ENCODE peak calls at places on chromosomes 13 and 19, in seven cellular contexts. U is stimulated activated naive CD8-positive, alpha-beta T cell treated with anti-CD3 and anti-CD28 coated beads, Interleukin-15, Interleukin-2, amounts not matched to agents 100 U/mL and 50 U/mL, for 24 hours; Z is HuH-7.5; W is A549; P is SHP77; F is HuH-7; G is T-cell. C is an unnamed sample.

GRCh38 chr19:40762754-40763153 is 11.8 kb downstream of the SNRPA start:
- DNase-seq in U (peak), Z (no peak), W (no peak), P (no peak), F (no peak), G (no peak), C (no peak)

GRCh38 chr19:49150106-49150943 is 4.9 kb downstream of the HRC start:
- DNase-seq in U (peak), Z (peak), W (peak), P (peak), F (peak), G (no peak), C (no peak)

GRCh38 chr13:45768668-45769067 is 66.5 kb downstream of the CBY2 start:
- DNase-seq in U (no peak), Z (no peak), W (no peak), P (no peak), F (no peak), G (no peak), C (no peak)

GRCh38 chr13:27601771-27602170 is 18.6 kb downstream of the LNX2 start:
- DNase-seq in U (no peak), Z (no peak), W (no peak), P (no peak), F (no peak), G (no peak), C (no peak)

GRCh38 chr19:23547816-23548430 is 139.1 kb downstream of the ZNF675 start:
- DNase-seq in U (no peak), Z (no peak), W (no peak), P (no peak), F (no peak), G (no peak), C (no peak)

GRCh38 chr19:1826557-1827521 is 14.8 kb upstream of the ATP8B3 start:
- DNase-seq in U (no peak), Z (no peak), W (peak), P (no peak), F (no peak), G (no peak), C (no peak)

GRCh38 chr13:90792335-90792734 is 555.2 kb upstream of the MIR17HG start:
- DNase-seq in U (no peak), Z (no peak), W (no peak), P (no peak), F (no peak), G (no peak), C (no peak)

GRCh38 chr19:639251-640155 is at the start of gene FGF22:
- DNase-seq in U (peak), Z (peak), W (peak), P (peak), F (peak), G (peak), C (peak)

GRCh38 chr13:51728972-51729371 is 75.0 kb downstream of the DHRS12 start:
- DNase-seq in U (no peak), Z (no peak), W (no peak), P (no peak), F (no peak), G (no peak), C (no peak)

GRCh38 chr13:46149272-46150133 is 32.5 kb downstream of the LCP1 start:
- DNase-seq in U (peak), Z (no peak), W (no peak), P (no peak), F (no peak), G (no peak), C (no peak)

GRCh38 chr19:55262359-55262758 is 3.5 kb upstream of the PPP6R1 start:
- DNase-seq in U (no peak), Z (no peak), W (no peak), P (no peak), F (no peak), G (no peak), C (no peak)